ENCODE peak calls at places on chromosomes 13 and 19, in four cellular contexts. E is breast epithelium, V is A673, A is heart right ventricle. F is an unnamed sample.

GRCh38 chr19:29285878-29286277 is 72.9 kb upstream of the UQCRFS1 start:
- DNase-seq in E (no peak), V (no peak), A (no peak), F (no peak)

GRCh38 chr13:91351980-91352379 is 4.5 kb downstream of the MIR17HG start:
- DNase-seq in E (no peak), V (no peak), A (no peak), F (no peak)

GRCh38 chr13:73366241-73366640 is 307.4 kb downstream of the KLF5 start:
- DNase-seq in E (no peak), V (no peak), A (no peak), F (no peak)

GRCh38 chr13:106401081-106401480 is 134.4 kb downstream of the EFNB2 start:
- DNase-seq in E (no peak), V (no peak), A (no peak), F (no peak)

GRCh38 chr19:32566246-32566830 is 14.7 kb upstream of the PDCD5 start:
- DNase-seq in E (no peak), V (no peak), A (no peak), F (no peak)

GRCh38 chr13:73677041-73677589 is 457.1 kb downstream of the KLF12 start:
- DNase-seq in E (no peak), V (peak; percentile 93), A (no peak), F (no peak)

GRCh38 chr13:59354665-59355064 is 809.1 kb downstream of the DIAPH3 start:
- DNase-seq in E (no peak), V (no peak), A (no peak), F (no peak)

GRCh38 chr19:45419396-45419795 is 4.3 kb downstream of the ERCC1 start:
- DNase-seq in E (no peak), V (no peak), A (no peak), F (no peak)

GRCh38 chr13:28657784-28658538 is 969 bp upstream of the POMP start:
- DNase-seq in E (no peak), V (peak; percentile 23), A (no peak), F (no peak)

GRCh38 chr13:36713842-36714241 is 40.0 kb downstream of the SERTM1 start:
- DNase-seq in E (no peak), V (no peak), A (no peak), F (no peak)

GRCh38 chr19:5358173-5358800 is 17.7 kb upstream of the PTPRS start:
- DNase-seq in E (no peak), V (peak; percentile 53), A (no peak), F (no peak)

GRCh38 chr13:88544836-88545235 is 873.7 kb downstream of the SLITRK5 start:
- DNase-seq in E (no peak), V (no peak), A (no peak), F (no peak)

GRCh38 chr19:15529774-15530372 is 21.5 kb downstream of the CYP4F22 start:
- DNase-seq in E (no peak), V (no peak), A (no peak), F (no peak)

DNA sequence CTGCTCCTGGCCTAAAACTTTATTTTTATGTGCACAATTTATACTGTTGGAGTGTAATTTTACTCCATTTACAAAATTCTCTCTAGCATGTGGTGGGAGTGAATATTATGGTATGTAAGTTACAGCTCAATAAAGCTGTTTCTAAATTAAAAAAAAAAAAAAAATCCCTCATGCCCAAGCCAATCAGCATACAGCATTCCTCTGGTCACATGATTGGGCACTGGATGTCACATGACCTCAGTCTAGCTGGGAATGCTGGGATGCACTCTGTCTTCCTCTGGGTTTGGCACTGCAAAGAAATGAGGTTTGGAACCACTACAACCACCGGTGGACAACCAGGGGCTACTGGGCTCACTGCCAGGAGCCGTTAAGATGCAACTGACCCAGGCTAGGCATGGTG is 67.6 kb downstream of the ZNF557 start:
- DNase-seq in E (no peak), V (no peak), A (no peak), F (no peak)
- TF ChIP-seq CTCF in E (no peak), V (no peak), A (no peak), F (no peak)

DNA sequence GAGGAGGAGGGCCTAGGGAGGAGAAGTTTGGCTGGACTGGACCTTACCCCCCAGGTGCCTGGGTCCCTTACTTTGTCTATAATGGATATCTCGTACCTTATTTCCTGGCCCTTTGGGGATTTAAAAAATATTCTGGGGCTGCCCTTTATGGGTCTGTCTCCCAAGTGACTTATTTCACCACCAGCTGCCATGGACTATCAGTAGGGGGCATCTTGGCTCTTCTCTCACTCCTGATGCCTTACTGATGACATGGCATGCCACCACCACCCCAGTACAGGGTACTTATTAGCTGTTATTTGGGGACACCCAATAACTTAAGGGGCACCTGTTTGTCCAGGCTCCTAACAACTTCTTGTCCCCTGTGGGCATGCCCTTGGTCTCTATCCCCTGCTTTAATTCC is 38.0 kb downstream of the NFIX start:
- DNase-seq in E (no peak), V (no peak), A (no peak), F (no peak)
- H3K4me1 ChIP-seq in E (peaks cover 80% of the 10 kb centered on the region), V (peaks cover 39% of the 10 kb centered on the region), A (peaks cover 90% of the 10 kb centered on the region), F (no peaks in the 10 kb centered on the region)

GRCh38 chr19:3612901-3613741 is 6.4 kb upstream of the TBXA2R start:
- DNase-seq in E (no peak), V (no peak), A (peak; percentile 15), F (no peak)

GRCh38 chr19:3613765-3614661 is 7.3 kb upstream of the TBXA2R start:
- DNase-seq in E (no peak), V (no peak), A (peak; percentile 9), F (no peak)

GRCh38 chr19:3615524-3616135 is 9.0 kb upstream of the TBXA2R start:
- DNase-seq in E (no peak), V (no peak), A (no peak), F (no peak)

GRCh38 chr19:3617463-3617862 is 9.1 kb downstream of the CACTIN start:
- DNase-seq in E (no peak), V (no peak), A (peak; percentile 29), F (no peak)

GRCh38 chr19:3614858-3615505 is 8.3 kb upstream of the TBXA2R start:
- DNase-seq in E (no peak), V (no peak), A (peak; percentile 9), F (no peak)
- H3K4me3 ChIP-seq in E (no peak overlapping the region), V (no peak overlapping the region), A (no peak overlapping the region), F (no peak overlapping the region)

GRCh38 chr13:78595819-78596700 is 7.3 kb downstream of the POU4F1 start:
- DNase-seq in E (no peak), V (peak; percentile 66), A (peak; percentile 20), F (no peak)
- TF ChIP-seq CTCF in E (no peak), V (no peak), A (no peak), F (no peak)

GRCh38 chr13:99722419-99722818 is 221.1 kb downstream of the TM9SF2 start:
- DNase-seq in E (no peak), V (no peak), A (no peak), F (no peak)
- H3K4me1 ChIP-seq in E (no peaks in the 10 kb centered on the region), V (no peaks in the 10 kb centered on the region), A (no peaks in the 10 kb centered on the region), F (no peaks in the 10 kb centered on the region)

GRCh38 chr19:13864513-13865242 is 12.3 kb upstream of the NANOS3 start:
- DNase-seq in E (no peak), V (no peak), A (no peak), F (no peak)
- H3K4me3 ChIP-seq in E (peak overlapping the region; percentile 97), V (peak overlapping the region; percentile 73), A (peak overlapping the region; percentile 85), F (no peak overlapping the region)

DNA sequence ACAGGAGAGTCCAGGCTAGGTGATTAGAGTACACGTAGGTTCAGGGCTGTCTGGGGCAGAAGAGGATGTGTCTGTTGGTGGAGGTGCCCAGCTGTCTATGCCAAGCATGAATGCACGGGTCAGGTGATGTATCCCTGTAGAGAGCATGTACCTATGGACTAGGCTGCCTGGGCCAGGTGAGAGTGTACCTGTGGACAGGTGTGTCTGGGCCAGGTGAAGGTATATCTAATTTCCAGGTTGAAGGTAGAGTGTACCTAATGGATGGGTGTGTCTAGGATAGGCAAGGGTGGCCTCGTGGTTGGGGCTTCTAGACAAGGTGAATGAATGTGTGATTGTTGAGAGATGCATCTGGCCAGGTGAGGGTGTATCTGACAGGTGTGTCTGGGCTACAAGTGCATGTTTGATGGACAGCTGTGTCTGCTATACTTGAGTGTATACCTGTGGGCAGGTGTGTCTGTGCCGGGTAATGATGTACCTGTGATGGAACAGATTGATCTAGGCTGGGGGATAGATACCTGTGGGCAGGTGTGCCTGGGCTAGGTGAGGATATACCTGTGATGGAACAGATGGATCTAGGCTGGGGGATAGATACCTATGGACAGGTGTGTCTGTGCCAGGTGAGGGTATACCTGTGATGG is 15.5 kb upstream of the ZNF414 start:
- DNase-seq in E (no peak), V (no peak), A (no peak), F (no peak)
- TF ChIP-seq CTCF in E (no peak), V (no peak), A (no peak), F (no peak)

DNA sequence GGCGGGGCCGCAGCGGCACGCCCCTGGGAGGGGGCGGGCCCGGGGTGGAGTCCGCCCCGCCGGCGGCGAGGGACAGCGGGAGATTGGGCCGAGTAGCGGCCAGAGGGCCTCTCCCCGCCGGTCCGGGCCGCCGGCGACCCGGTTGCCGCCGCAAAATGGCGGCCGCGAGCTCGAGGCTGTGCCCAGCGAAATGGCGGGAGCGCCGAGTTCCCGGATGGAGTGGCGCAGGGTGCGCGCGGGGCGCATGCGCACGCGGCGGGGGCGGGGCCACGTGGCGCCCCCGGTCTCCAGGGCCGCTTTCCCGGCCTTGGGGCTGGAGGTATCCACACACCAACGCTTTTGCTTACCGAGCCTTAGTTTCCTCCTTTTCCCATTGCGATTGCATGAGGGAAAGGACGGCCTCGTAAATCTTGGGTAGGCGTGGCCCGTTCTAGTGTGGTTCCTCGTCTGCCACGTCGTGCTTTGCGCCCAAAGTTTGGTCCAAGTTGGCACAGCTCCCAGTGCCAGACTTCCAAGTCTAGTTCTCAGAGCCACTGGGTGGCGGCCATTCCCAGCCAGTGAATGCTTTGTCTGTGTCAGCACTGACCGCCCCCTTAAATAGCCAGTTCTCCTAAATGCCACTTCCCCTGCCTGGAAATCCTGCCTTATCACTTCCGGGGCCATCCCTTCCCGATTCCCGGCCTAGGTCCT is 491 bp downstream of the CIRBP start:
- DNase-seq in E (peak; percentile 86), V (peak; percentile 93), A (peak; percentile 89), F (peak; percentile 94)
- H3K4me1 ChIP-seq in E (peaks cover 71% of the 10 kb centered on the region), V (peaks cover 86% of the 10 kb centered on the region), A (peaks cover 88% of the 10 kb centered on the region), F (peaks cover 78% of the 10 kb centered on the region)